ENCODE peak calls at places on chromosomes 13 and 19, in eight cellular contexts. H is esophagus squamous epithelium, K is astrocyte of the spinal cord, V is upper lobe of left lung, B is H9, U is omental fat pad, Y is ovary, M is breast epithelium. G is an unnamed sample.

GRCh38 chr13:96781141-96781540 is 213.1 kb downstream of the OXGR1 start:
- DNase-seq in H (no peak), K (no peak), V (no peak), B (no peak), U (no peak), Y (no peak), M (no peak), G (no peak)

GRCh38 chr13:51844862-51845573 is at the start of gene TMEM272:
- DNase-seq in H (no peak), K (peak; percentile 17), V (peak; percentile 90), B (peak; percentile 72), U (peak; percentile 44), Y (peak; percentile 56), M (no peak), G (peak; percentile 30)

GRCh38 chr13:24860775-24861174 is 96.8 kb downstream of the RNF17 start:
- DNase-seq in H (no peak), K (no peak), V (no peak), B (no peak), U (no peak), Y (no peak), M (no peak), G (no peak)

GRCh38 chr13:22357132-22357531 is 686.3 kb downstream of the FGF9 start:
- DNase-seq in H (no peak), K (no peak), V (no peak), B (no peak), U (no peak), Y (no peak), M (no peak), G (no peak)

GRCh38 chr19:35479278-35479677 is 11.0 kb downstream of the KRTDAP start:
- DNase-seq in H (no peak), K (no peak), V (no peak), B (no peak), U (no peak), Y (no peak), M (no peak), G (no peak)

GRCh38 chr13:41354416-41354815 is 43.3 kb downstream of the NAA16 start:
- DNase-seq in H (no peak), K (no peak), V (no peak), B (no peak), U (no peak), Y (no peak), M (no peak), G (no peak)

GRCh38 chr13:27266937-27267336 is 3.7 kb upstream of the RASL11A start:
- DNase-seq in H (no peak), K (no peak), V (no peak), B (no peak), U (no peak), Y (no peak), M (no peak), G (no peak)

GRCh38 chr19:40314646-40315045 is 29.5 kb upstream of the AKT2 start:
- DNase-seq in H (no peak), K (no peak), V (no peak), B (no peak), U (no peak), Y (no peak), M (no peak), G (no peak)

GRCh38 chr19:19324059-19324755 is 3.6 kb downstream of the MAU2 start:
- DNase-seq in H (no peak), K (no peak), V (no peak), B (no peak), U (no peak), Y (no peak), M (no peak), G (no peak)

GRCh38 chr19:19316082-19316481 is 4.2 kb downstream of the SUGP1 start:
- DNase-seq in H (no peak), K (no peak), V (no peak), B (no peak), U (no peak), Y (no peak), M (no peak), G (no peak)

GRCh38 chr19:19319725-19320361 is 466 bp downstream of the SUGP1 start:
- DNase-seq in H (no peak), K (no peak), V (peak; percentile 87), B (no peak), U (no peak), Y (no peak), M (no peak), G (no peak)

GRCh38 chr19:19321143-19321577 is 531 bp downstream of the MAU2 start:
- DNase-seq in H (no peak), K (no peak), V (no peak), B (peak; percentile 47), U (no peak), Y (no peak), M (no peak), G (peak; percentile 21)

GRCh38 chr19:19320362-19321142 is at the start of the genes MAU2 and SUGP1:
- DNase-seq in H (peak; percentile 68), K (peak; percentile 93), V (peak; percentile 97), B (peak; percentile 92), U (peak; percentile 75), Y (peak; percentile 86), M (peak; percentile 87), G (peak; percentile 85)
- TF ChIP-seq CTCF in H (peak; percentile 52), K (no peak), V (peak; percentile 42), B (no peak), U (no peak), Y (peak; percentile 63), M (peak; percentile 47), G (peak; percentile 25)

GRCh38 chr13:110360598-110360997 is 53.5 kb downstream of the COL4A2 start:
- DNase-seq in H (no peak), K (no peak), V (peak; percentile 29), B (no peak), U (no peak), Y (no peak), M (no peak), G (no peak)

GRCh38 chr13:110364081-110364480 is 57.0 kb downstream of the COL4A2 start:
- DNase-seq in H (no peak), K (no peak), V (no peak), B (no peak), U (no peak), Y (no peak), M (no peak), G (no peak)

GRCh38 chr13:110361365-110361911 is 54.4 kb downstream of the COL4A2 start:
- DNase-seq in H (no peak), K (peak; percentile 96), V (no peak), B (no peak), U (no peak), Y (peak; percentile 61), M (no peak), G (no peak)

GRCh38 chr13:110365876-110366275 is 58.8 kb downstream of the COL4A2 start:
- DNase-seq in H (no peak), K (no peak), V (no peak), B (no peak), U (no peak), Y (no peak), M (no peak), G (no peak)

DNA sequence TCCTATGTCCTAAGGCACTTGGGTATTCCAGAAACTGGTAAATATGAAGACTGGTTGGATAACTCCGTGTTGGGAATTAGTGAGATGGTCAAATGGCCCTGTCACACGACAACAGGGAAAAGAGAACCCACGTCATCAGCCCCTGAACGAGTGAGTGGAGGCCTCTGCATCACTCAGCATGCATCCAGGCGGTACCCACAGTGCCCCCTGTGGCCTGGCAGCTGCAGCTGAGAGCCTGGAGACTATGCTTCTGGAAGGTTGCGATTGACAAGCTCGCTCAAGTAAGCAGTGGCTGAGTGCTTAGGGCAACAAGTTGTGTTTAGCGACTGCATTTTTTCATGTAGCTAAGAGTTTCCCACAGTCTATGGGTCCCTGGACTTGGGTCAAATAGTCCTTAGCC is 55.9 kb downstream of the COL4A2 start:
- DNase-seq in H (no peak), K (no peak), V (no peak), B (peak; percentile 64), U (no peak), Y (no peak), M (no peak), G (no peak)
- TF ChIP-seq CTCF in H (no peak), K (peak; percentile 35), V (no peak), B (peak; percentile 66), U (no peak), Y (no peak), M (no peak), G (no peak)

DNA sequence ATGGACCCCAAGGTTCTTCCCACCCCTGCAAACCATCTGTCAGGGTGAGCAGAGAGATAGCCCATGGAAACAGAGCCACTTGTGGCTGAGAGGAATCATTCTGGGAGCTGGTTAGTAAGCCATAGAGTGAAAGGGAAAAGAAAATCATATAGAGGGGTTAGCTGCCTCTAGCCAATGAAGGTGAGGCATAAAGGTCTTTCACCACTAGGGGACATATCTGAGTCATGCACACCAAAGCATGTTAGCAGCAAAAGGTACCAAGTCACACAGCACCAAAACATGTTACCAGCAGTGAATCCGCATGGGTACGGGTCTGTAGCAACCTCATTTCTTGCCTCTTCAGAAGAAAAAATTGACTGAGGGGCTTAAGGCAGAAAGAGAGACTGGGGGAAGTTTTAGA is 76.7 kb upstream of the ZNF43 start:
- DNase-seq in H (no peak), K (no peak), V (no peak), B (no peak), U (no peak), Y (no peak), M (no peak), G (no peak)
- TF ChIP-seq CTCF in H (no peak), K (no peak), V (no peak), B (no peak), U (no peak), Y (no peak), M (no peak), G (no peak)

GRCh38 chr19:54673222-54673621 is 10.4 kb downstream of the LILRB4 start:
- DNase-seq in H (no peak), K (no peak), V (no peak), B (no peak), U (no peak), Y (no peak), M (no peak), G (no peak)

GRCh38 chr19:54670576-54671347 is 8.0 kb downstream of the LILRB4 start:
- DNase-seq in H (no peak), K (no peak), V (no peak), B (no peak), U (no peak), Y (no peak), M (no peak), G (no peak)

GRCh38 chr19:54668353-54668752 is 5.6 kb downstream of the LILRB4 start:
- DNase-seq in H (no peak), K (no peak), V (no peak), B (no peak), U (no peak), Y (no peak), M (no peak), G (no peak)

GRCh38 chr19:54677217-54677616 is 14.4 kb downstream of the LILRB4 start:
- DNase-seq in H (no peak), K (no peak), V (no peak), B (no peak), U (no peak), Y (no peak), M (no peak), G (no peak)

DNA sequence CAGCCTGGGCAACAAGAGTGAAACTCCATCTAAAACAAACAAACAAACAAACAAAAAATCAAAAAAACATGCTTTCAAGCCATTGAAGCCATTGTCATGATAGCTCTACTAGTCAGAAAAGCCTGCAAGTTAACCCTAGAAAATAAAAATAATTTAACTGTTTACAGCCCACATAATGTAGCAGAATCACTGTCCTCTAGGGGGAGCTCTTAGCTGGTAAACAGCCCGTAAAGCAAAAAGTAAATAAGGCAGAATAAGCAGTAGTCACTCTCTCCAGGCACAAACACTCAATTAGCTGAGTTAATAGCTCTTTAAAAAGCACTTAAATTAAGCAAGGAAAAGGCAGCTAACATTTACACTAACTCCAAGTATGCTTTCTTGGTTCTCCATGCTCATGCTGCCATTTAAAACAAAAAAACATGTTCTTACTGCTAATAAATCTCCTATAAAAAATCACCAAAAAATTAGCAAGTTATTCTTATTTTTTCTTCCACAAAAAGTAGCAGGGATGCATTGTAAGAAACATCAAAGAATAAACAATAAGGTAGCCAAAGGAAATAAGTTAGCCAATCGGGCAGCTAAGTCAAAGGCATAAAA is 11.3 kb downstream of the LILRB4 start:
- DNase-seq in H (no peak), K (no peak), V (no peak), B (no peak), U (no peak), Y (no peak), M (no peak), G (no peak)
- TF ChIP-seq CTCF in H (no peak), K (peak; percentile 33), V (peak; percentile 39), B (peak; percentile 70), U (no peak), Y (no peak), M (peak; percentile 38), G (peak; percentile 76)

G was measured in natural killer cell.